ENCODE peak calls at places on chromosomes 12 and 14, in nine cellular contexts. F is H1, R is AG04450, O is ovary, W is Peyer's patch, B is cardiac muscle cell, N is upper lobe of right lung, S is left ventricle myocardium inferior, K is brain microvascular endothelial cell. X is an unnamed sample.

GRCh38 chr12:87866602-87867292 is 162.5 kb downstream of the C12orf50 start:
- DNase-seq in R (no peak), O (no peak), B (peak; percentile 31), K (no peak), S (no peak), F (no peak), N (no peak), W (no peak), X (no peak)

GRCh38 chr12:89379100-89379838 is 27.0 kb upstream of the DUSP6 start:
- DNase-seq in B (no peak), S (no peak), K (no peak), R (no peak), W (no peak), N (no peak), O (no peak), F (no peak), X (no peak)

GRCh38 chr14:39876935-39877334 is 444.7 kb upstream of the FBXO33 start:
- DNase-seq in N (no peak), S (no peak), F (no peak), W (no peak), O (no peak), B (no peak), R (no peak), K (no peak), X (no peak)

GRCh38 chr12:128969480-128970055 is 116.3 kb downstream of the GLT1D1 start:
- DNase-seq in W (no peak), S (no peak), F (peak; percentile 50), R (no peak), B (no peak), O (no peak), K (peak; percentile 11), N (peak; percentile 69), X (no peak)

GRCh38 chr14:57732886-57733285 is 133.0 kb downstream of the SLC35F4 start:
- DNase-seq in N (no peak), B (peak; percentile 83), S (no peak), F (no peak), O (no peak), R (no peak), W (no peak), K (peak; percentile 64), X (no peak)

GRCh38 chr12:53217049-53217929 is 10.2 kb upstream of the ITGB7 start:
- DNase-seq in R (no peak), O (no peak), B (peak; percentile 56), N (peak; percentile 77), S (peak; percentile 43), W (no peak), F (no peak), K (no peak), X (peak; percentile 62)

GRCh38 chr12:48824112-48824511 is 5.8 kb downstream of the CACNB3 start:
- DNase-seq in K (no peak), F (no peak), R (no peak), N (peak; percentile 79), O (no peak), B (no peak), S (no peak), W (no peak), X (no peak)

GRCh38 chr12:88639361-88639760 is 59.1 kb upstream of the KITLG start:
- DNase-seq in R (no peak), K (no peak), N (no peak), S (no peak), O (no peak), W (no peak), F (no peak), B (peak; percentile 31), X (no peak)

GRCh38 chr12:62459976-62460375 is 6.7 kb upstream of the MON2 start:
- DNase-seq in O (no peak), K (no peak), S (no peak), F (no peak), N (no peak), B (no peak), W (no peak), R (no peak), X (no peak)

GRCh38 chr14:90087433-90087832 is 25.6 kb downstream of the KCNK13 start:
- DNase-seq in F (no peak), K (peak; percentile 6), B (peak; percentile 94), O (no peak), W (no peak), S (peak; percentile 19), N (no peak), R (peak; percentile 13), X (peak; percentile 86)

GRCh38 chr12:88960213-88960878 is 380.1 kb upstream of the KITLG start:
- DNase-seq in W (no peak), R (no peak), O (no peak), K (no peak), B (peak; percentile 58), F (no peak), N (no peak), S (no peak), X (no peak)

GRCh38 chr14:89254201-89254919 is 162.7 kb downstream of the FOXN3 start:
- DNase-seq in R (no peak), N (no peak), K (no peak), B (no peak), O (no peak), W (no peak), S (no peak), F (no peak), X (no peak)

GRCh38 chr12:38664661-38665269 is 240.6 kb downstream of the CPNE8 start:
- DNase-seq in S (no peak), R (no peak), F (no peak), O (no peak), K (no peak), B (peak; percentile 33), N (no peak), W (no peak), X (no peak)
- TF ChIP-seq CTCF in S (peak; percentile 54), R (no peak), F (peak; percentile 67), O (no peak), K (peak; percentile 63), B (peak; percentile 59), N (peak; percentile 38), W (no peak), X (peak; percentile 44)

GRCh38 chr12:47557401-47557800 is 148.4 kb downstream of the RPAP3 start:
- DNase-seq in O (no peak), S (no peak), K (no peak), N (no peak), R (no peak), B (no peak), F (no peak), W (no peak), X (no peak)

GRCh38 chr12:47554046-47554653 is 151.7 kb downstream of the RPAP3 start:
- DNase-seq in S (no peak), K (no peak), N (no peak), B (no peak), W (no peak), R (no peak), F (no peak), O (no peak), X (no peak)

GRCh38 chr12:47556631-47557030 is 149.2 kb downstream of the RPAP3 start:
- DNase-seq in W (no peak), R (no peak), B (no peak), F (no peak), S (no peak), K (no peak), O (no peak), N (no peak), X (no peak)

GRCh38 chr12:47558625-47559345 is 147.0 kb downstream of the RPAP3 start:
- DNase-seq in B (no peak), K (no peak), N (no peak), F (no peak), R (no peak), W (no peak), S (no peak), O (no peak), X (no peak)

DNA sequence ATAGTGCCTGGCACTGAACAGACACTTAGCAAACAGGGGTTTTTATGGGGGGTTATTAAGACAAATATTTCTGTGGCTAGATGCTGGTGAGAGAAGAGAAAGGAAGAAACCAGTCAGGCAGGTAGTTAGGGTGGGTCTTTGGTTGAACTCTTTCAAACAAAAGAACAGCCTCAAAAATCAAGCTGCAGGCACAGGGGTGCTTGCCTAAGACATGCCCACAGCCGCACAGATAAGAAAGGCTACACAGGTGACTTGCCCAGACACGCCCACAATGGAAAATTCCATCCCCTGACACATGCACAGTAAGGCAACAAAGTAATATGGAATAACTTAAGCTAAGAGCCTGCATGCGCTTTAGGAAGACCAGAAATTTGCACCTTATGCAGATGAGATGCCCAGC is 149.6 kb downstream of the RPAP3 start:
- DNase-seq in W (no peak), F (no peak), K (no peak), R (no peak), S (no peak), N (no peak), O (no peak), B (no peak), X (no peak)
- H3K27ac ChIP-seq in W (no peak overlapping the region), F (no peak overlapping the region), K (no peak overlapping the region), R (no peak overlapping the region), S (no peak overlapping the region), N (no peak overlapping the region), O (no peak overlapping the region), B (no peak overlapping the region), X (no peak overlapping the region)

GRCh38 chr12:6279256-6279628 is 31.2 kb upstream of the PLEKHG6 start:
- DNase-seq in O (no peak), R (no peak), F (no peak), S (no peak), B (no peak), K (no peak), W (no peak), N (peak; percentile 60), X (no peak)

GRCh38 chr12:6279631-6280030 is 30.9 kb upstream of the PLEKHG6 start:
- DNase-seq in W (no peak), S (no peak), B (no peak), F (no peak), R (no peak), O (no peak), K (no peak), N (peak; percentile 62), X (no peak)

GRCh38 chr12:6281081-6281809 is 29.2 kb upstream of the PLEKHG6 start:
- DNase-seq in O (no peak), N (peak; percentile 51), S (no peak), F (no peak), K (no peak), R (no peak), W (no peak), B (no peak), X (no peak)

GRCh38 chr12:6280672-6281071 is 29.8 kb upstream of the PLEKHG6 start:
- DNase-seq in K (no peak), W (no peak), R (no peak), N (peak; percentile 52), F (no peak), S (no peak), O (no peak), B (no peak), X (no peak)

GRCh38 chr12:6280053-6280469 is 30.4 kb upstream of the PLEKHG6 start:
- DNase-seq in K (peak; percentile 68), S (no peak), B (peak; percentile 90), R (peak; percentile 79), F (no peak), O (peak; percentile 60), N (peak; percentile 79), W (no peak), X (peak; percentile 61)
- TF ChIP-seq CTCF in K (no peak), S (no peak), B (no peak), R (peak; percentile 22), F (no peak), O (no peak), N (no peak), W (no peak), X (no peak)

GRCh38 chr12:42737364-42737763 is 147.8 kb upstream of the PRICKLE1 start:
- DNase-seq in B (no peak), W (no peak), S (no peak), F (no peak), O (no peak), N (no peak), R (no peak), K (no peak), X (no peak)
- H3K27ac ChIP-seq in B (peak overlapping the region; percentile 70), W (no peak overlapping the region), S (no peak overlapping the region), F (no peak overlapping the region), O (no peak overlapping the region), N (no peak overlapping the region), R (no peak overlapping the region), K (no peak overlapping the region), X (no peak overlapping the region)